ENCODE peak calls at places on chromosomes 7 and 10, in five cellular contexts. Y is neural crest cell; I is BE2C; A is stimulated activated CD8-positive, alpha-beta memory T cell treated with anti-CD3 and anti-CD28 coated beads, Interleukin-7, amount 100 ng/mL, for 24 hours; X is activated gamma-delta T cell. H is an unnamed sample.
A peak's percentile ranks its signal among the peaks of the same experiment; 100 is the strongest.

GRCh38 chr7:137395425-137395824 is 51.9 kb upstream of the PTN start:
- DNase-seq in Y (no peak), A (no peak), I (peak; percentile 63), X (no peak), H (peak; percentile 13)

GRCh38 chr7:48458701-48459509 is 287.6 kb downstream of the ABCA13 start:
- DNase-seq in A (no peak), I (no peak), X (no peak), Y (no peak), H (no peak)

GRCh38 chr10:43855667-43856210 is 207.1 kb upstream of the ZNF32 start:
- DNase-seq in X (no peak), A (no peak), I (peak; percentile 87), Y (no peak), H (no peak)

GRCh38 chr10:44334621-44335184 is 50.2 kb downstream of the CXCL12 start:
- DNase-seq in A (no peak), Y (no peak), X (no peak), I (peak; percentile 21), H (no peak)

GRCh38 chr7:155643804-155644177 is 670 bp upstream of the RBM33 start:
- DNase-seq in A (no peak), X (no peak), Y (no peak), I (no peak), H (no peak)

GRCh38 chr10:29535012-29535777 is 99.6 kb downstream of the SVIL start:
- DNase-seq in X (no peak), A (no peak), I (peak; percentile 48), Y (peak; percentile 77), H (no peak)

GRCh38 chr10:35735412-35735811 is 93.3 kb upstream of the FZD8 start:
- DNase-seq in A (no peak), I (no peak), X (no peak), Y (no peak), H (no peak)

GRCh38 chr10:92848441-92849233 is at the start of gene EXOC6:
- DNase-seq in X (peak; percentile 74), A (peak; percentile 64), I (peak; percentile 87), Y (peak; percentile 67), H (peak; percentile 97)

GRCh38 chr7:51303142-51303525 is 13.5 kb downstream of the COBL start:
- DNase-seq in Y (no peak), X (no peak), I (no peak), A (no peak), H (no peak)